ENCODE peak calls at places on chromosomes 6 and 20, in five cellular contexts. M is colonic mucosa, E is GM20000, S is GM12865, G is endodermal cell. W is an unnamed sample.

GRCh38 chr6:137000825-137001224 is 43.9 kb downstream of the IL20RA start:
- DNase-seq in M (no peak), E (no peak), S (no peak), G (no peak), W (no peak)

GRCh38 chr20:9332783-9333482 is 181.5 kb upstream of the LAMP5 start:
- DNase-seq in M (peak), E (no peak), S (no peak), G (no peak), W (no peak)

GRCh38 chr6:71066153-71066552 is 109.3 kb upstream of the B3GAT2 start:
- DNase-seq in M (no peak), E (no peak), S (no peak), G (no peak), W (no peak)

GRCh38 chr20:5548112-5548511 is 202.1 kb upstream of the SHLD1 start:
- DNase-seq in M (no peak), E (no peak), S (no peak), G (no peak), W (no peak)

GRCh38 chr20:2986466-2986865 is 57.0 kb upstream of the GNRH2 start:
- DNase-seq in M (no peak), E (no peak), S (peak), G (no peak), W (peak)

GRCh38 chr20:50251992-50252491 is 61.4 kb downstream of the CEBPB start:
- DNase-seq in M (no peak), E (no peak), S (no peak), G (no peak), W (no peak)

GRCh38 chr20:3174442-3175263 is 1.3 kb upstream of the LZTS3 start:
- DNase-seq in M (no peak), E (no peak), S (no peak), G (no peak), W (no peak)

GRCh38 chr6:11714798-11715285 is 63.8 kb downstream of the ADTRP start:
- DNase-seq in M (no peak), E (no peak), S (no peak), G (no peak), W (no peak)

GRCh38 chr20:37267684-37268313 is 6.2 kb upstream of the GHRH start:
- DNase-seq in M (no peak), E (no peak), S (no peak), G (peak), W (no peak)

GRCh38 chr20:11031300-11031699 is 357.5 kb upstream of the JAG1 start:
- DNase-seq in M (no peak), E (no peak), S (no peak), G (no peak), W (no peak)

GRCh38 chr20:1894951-1895673 is at the start of gene SIRPA:
- DNase-seq in M (peak), E (peak), S (no peak), G (peak), W (peak)

GRCh38 chr6:72784071-72784470 is 162.2 kb downstream of the KCNQ5 start:
- DNase-seq in M (no peak), E (no peak), S (no peak), G (no peak), W (no peak)

GRCh38 chr6:128696651-128697391 is 176.4 kb upstream of the PTPRK start:
- DNase-seq in M (no peak), E (no peak), S (no peak), G (no peak), W (no peak)

GRCh38 chr6:113340371-113340770 is 516.8 kb upstream of the MARCKS start:
- DNase-seq in M (no peak), E (no peak), S (peak), G (no peak), W (no peak)

GRCh38 chr6:26538572-26538902 is 371 bp downstream of the HMGN4 start:
- DNase-seq in M (no peak), E (no peak), S (peak), G (no peak), W (no peak)

GRCh38 chr6:41426438-41426851 is 91.0 kb downstream of the NCR2 start:
- DNase-seq in M (no peak), E (no peak), S (peak), G (peak), W (no peak)

GRCh38 chr20:51752343-51752951 is 15.7 kb downstream of the ATP9A start:
- DNase-seq in M (no peak), E (no peak), S (no peak), G (no peak), W (no peak)

GRCh38 chr6:52365871-52366540 is 4.1 kb downstream of the PAQR8 start:
- DNase-seq in M (no peak), E (no peak), S (no peak), G (no peak), W (no peak)

GRCh38 chr20:3801299-3801698 is 5.2 kb downstream of the CDC25B start:
- DNase-seq in M (no peak), E (no peak), S (no peak), G (no peak), W (no peak)

GRCh38 chr20:23161968-23162696 is 76.0 kb upstream of the CD93 start:
- DNase-seq in M (peak), E (no peak), S (peak), G (no peak), W (peak)

GRCh38 chr6:36441307-36441894 is 1.3 kb downstream of the PXT1 start:
- DNase-seq in M (peak), E (peak), S (peak), G (peak), W (peak)

GRCh38 chr6:37083243-37084138 is 78.0 kb downstream of the FGD2 start:
- DNase-seq in M (peak), E (no peak), S (no peak), G (no peak), W (peak)

GRCh38 chr6:111663692-111664564 is 58.2 kb upstream of the TRAF3IP2 start:
- DNase-seq in M (no peak), E (no peak), S (no peak), G (peak), W (no peak)

GRCh38 chr6:25223421-25224052 is 55.6 kb upstream of the CARMIL1 start:
- DNase-seq in M (peak), E (peak), S (peak), G (peak), W (no peak)

GRCh38 chr6:35072698-35073055 is 68.5 kb downstream of the TCP11 start:
- DNase-seq in M (no peak), E (no peak), S (no peak), G (no peak), W (no peak)

GRCh38 chr6:157867155-157867559 is 44.1 kb downstream of the SNX9 start:
- DNase-seq in M (no peak), E (no peak), S (no peak), G (no peak), W (no peak)

GRCh38 chr20:17655865-17656489 is 26.1 kb downstream of the RRBP1 start:
- DNase-seq in M (no peak), E (no peak), S (peak), G (peak), W (no peak)

GRCh38 chr20:37955511-37955910 is 52.6 kb downstream of the VSTM2L start:
- DNase-seq in M (peak), E (no peak), S (no peak), G (peak), W (no peak)

GRCh38 chr6:68252632-68253031 is 382.4 kb upstream of the ADGRB3 start:
- DNase-seq in M (no peak), E (no peak), S (no peak), G (no peak), W (no peak)

GRCh38 chr6:138372711-138373463 is 4.8 kb upstream of the SMIM28 start:
- DNase-seq in M (no peak), E (no peak), S (no peak), G (no peak), W (no peak)

GRCh38 chr20:64055893-64056638 is 6.6 kb upstream of the SOX18 start:
- DNase-seq in M (no peak), E (no peak), S (peak), G (peak), W (no peak)

GRCh38 chr20:45410887-45411286 is 2.8 kb downstream of the DBNDD2 start:
- DNase-seq in M (peak), E (no peak), S (no peak), G (no peak), W (no peak)

GRCh38 chr6:109660526-109660925 is 30.5 kb downstream of the AK9 start:
- DNase-seq in M (no peak), E (no peak), S (peak), G (no peak), W (no peak)

GRCh38 chr6:73511796-73512195 is 9.0 kb downstream of the EEF1A1 start:
- DNase-seq in M (no peak), E (no peak), S (peak), G (peak), W (no peak)

GRCh38 chr6:36874016-36874442 is 574 bp downstream of the PPIL1 start:
- DNase-seq in M (peak), E (no peak), S (no peak), G (no peak), W (no peak)

GRCh38 chr20:59784365-59785117 is 148.9 kb downstream of the SYCP2 start:
- DNase-seq in M (no peak), E (no peak), S (no peak), G (peak), W (no peak)

GRCh38 chr6:129617986-129618385 is 92.0 kb downstream of the ARHGAP18 start:
- DNase-seq in M (no peak), E (no peak), S (no peak), G (no peak), W (no peak)

GRCh38 chr6:8282380-8282779 is 153.0 kb downstream of the SLC35B3 start:
- DNase-seq in M (no peak), E (no peak), S (no peak), G (no peak), W (no peak)

GRCh38 chr6:32935551-32936246 is 5.1 kb downstream of the HLA-DMB start:
- DNase-seq in M (no peak), E (no peak), S (no peak), G (no peak), W (no peak)
- TF ChIP-seq CTCF in M (no peak), E (no peak), S (no peak), G (no peak), W (no peak)

DNA sequence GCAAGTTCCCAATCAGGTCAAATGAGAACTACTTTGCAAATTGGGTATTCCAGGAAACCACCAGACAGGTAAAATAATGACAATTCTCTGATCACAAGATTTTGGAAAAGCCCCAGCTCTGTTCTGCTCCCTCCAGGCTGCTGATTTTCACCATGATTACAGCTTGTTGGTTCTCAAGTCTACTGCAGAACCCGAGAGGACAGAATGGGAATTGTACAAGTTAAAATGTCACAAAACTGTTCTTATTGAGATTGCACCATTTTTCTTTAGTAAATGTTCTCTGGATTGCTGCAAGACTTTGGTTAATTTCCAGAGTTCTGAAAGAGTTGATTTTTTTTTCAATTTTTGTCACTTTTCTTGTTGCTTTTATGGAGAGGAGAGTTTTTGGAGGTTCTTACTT is 27.1 kb upstream of the HLA-DOA start:
- DNase-seq in M (no peak), E (no peak), S (no peak), G (no peak), W (no peak)
- TF ChIP-seq CTCF in M (no peak), E (no peak), S (no peak), G (peak), W (no peak)

GRCh38 chr6:12717356-12717755 is 789 bp downstream of the PHACTR1 start:
- DNase-seq in M (no peak), E (no peak), S (no peak), G (no peak), W (no peak)
- TF ChIP-seq CTCF in M (no peak), E (no peak), S (no peak), G (no peak), W (no peak)

DNA sequence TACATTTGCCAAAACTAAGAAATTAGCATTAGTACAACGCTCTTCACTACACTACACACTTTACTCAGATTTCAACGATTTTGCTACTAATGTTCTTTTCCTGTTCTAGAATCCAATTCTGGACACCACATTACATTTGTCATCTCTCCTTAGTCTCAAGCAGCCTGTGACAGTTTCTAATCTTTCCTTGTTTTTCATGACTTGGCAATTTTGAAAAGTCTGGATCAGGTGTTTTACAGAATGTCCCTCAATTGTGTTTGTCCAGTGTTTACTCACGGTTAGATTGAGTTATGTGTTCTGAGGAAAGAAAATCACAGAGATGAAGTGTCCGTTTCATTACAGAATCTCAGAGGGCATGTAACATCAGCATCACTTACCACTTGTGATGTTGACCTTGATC is 372.6 kb downstream of the TFAP2A start:
- DNase-seq in M (no peak), E (no peak), S (no peak), G (no peak), W (no peak)
- TF ChIP-seq CTCF in M (no peak), E (no peak), S (no peak), G (no peak), W (no peak)

GRCh38 chr20:34708621-34709043 is 4.5 kb downstream of the TP53INP2 start:
- DNase-seq in M (peak), E (peak), S (peak), G (peak), W (no peak)
- TF ChIP-seq CTCF in M (peak), E (peak), S (peak), G (peak), W (peak)

GRCh38 chr20:56202493-56203077 is 45.9 kb upstream of the MC3R start:
- DNase-seq in M (no peak), E (peak), S (no peak), G (no peak), W (no peak)
- TF ChIP-seq CTCF in M (no peak), E (no peak), S (no peak), G (peak), W (no peak)